ENCODE peak calls at places on chromosomes 13 and 19, in five cellular contexts. T is HEK293T, B is H1, M is HepG2, P is GM12878. S is an unnamed sample.

GRCh38 chr13:112058519-112058873 is 8.5 kb upstream of the SOX1 start:
- DNase-seq in T (no peak), B (peak), M (no peak), P (no peak), S (no peak)

GRCh38 chr19:55481148-55482127 is 3.5 kb upstream of the NAT14 start:
- DNase-seq in T (no peak), B (peak), M (no peak), P (no peak), S (no peak)

GRCh38 chr19:2391118-2391725 is 31.2 kb downstream of the TMPRSS9 start:
- DNase-seq in T (peak), B (no peak), M (peak), P (peak), S (peak)

GRCh38 chr13:93430346-93430745 is 203.7 kb downstream of the GPC6 start:
- DNase-seq in T (no peak), B (no peak), M (no peak), P (no peak), S (no peak)

GRCh38 chr19:4474504-4475136 is 2.5 kb downstream of the HDGFL2 start:
- DNase-seq in T (peak), B (peak), M (no peak), P (no peak), S (peak)

GRCh38 chr13:79749985-79750551 is 269.1 kb downstream of the NDFIP2 start:
- DNase-seq in T (no peak), B (no peak), M (no peak), P (no peak), S (peak)

GRCh38 chr19:2722541-2723344 is 1.6 kb upstream of the DIRAS1 start:
- DNase-seq in T (no peak), B (no peak), M (no peak), P (no peak), S (no peak)

GRCh38 chr13:110916671-110917142 is 1.8 kb upstream of the ANKRD10 start:
- DNase-seq in T (no peak), B (no peak), M (no peak), P (no peak), S (no peak)

GRCh38 chr19:40596608-40597328 is 4.4 kb upstream of the LTBP4 start:
- DNase-seq in T (peak), B (peak), M (peak), P (no peak), S (no peak)

GRCh38 chr19:14181906-14182305 is 24.1 kb downstream of the ADGRL1 start:
- DNase-seq in T (no peak), B (no peak), M (no peak), P (no peak), S (no peak)

GRCh38 chr13:112968910-112969691 is at the start of gene MCF2L:
- DNase-seq in T (peak), B (peak), M (peak), P (no peak), S (no peak)

GRCh38 chr19:5424192-5424973 is 30.8 kb upstream of the ZNRF4 start:
- DNase-seq in T (no peak), B (no peak), M (no peak), P (no peak), S (no peak)

GRCh38 chr19:37997911-37998344 is 90.9 kb downstream of the SIPA1L3 start:
- DNase-seq in T (no peak), B (no peak), M (no peak), P (no peak), S (no peak)

GRCh38 chr19:55681131-55682087 is 6.4 kb downstream of the EPN1 start:
- DNase-seq in T (no peak), B (no peak), M (no peak), P (no peak), S (no peak)

GRCh38 chr13:42574011-42574410 is at the start of gene TNFSF11:
- DNase-seq in T (no peak), B (peak), M (no peak), P (no peak), S (peak)

GRCh38 chr13:36362251-36362650 is 16.1 kb upstream of the SPART start:
- DNase-seq in T (no peak), B (no peak), M (no peak), P (no peak), S (no peak)

GRCh38 chr19:43078311-43078710 is 4.2 kb downstream of the PSG2 start:
- DNase-seq in T (no peak), B (no peak), M (no peak), P (no peak), S (no peak)

GRCh38 chr13:67014399-67014798 is 215.7 kb downstream of the PCDH9 start:
- DNase-seq in T (no peak), B (no peak), M (no peak), P (no peak), S (no peak)

GRCh38 chr13:77002590-77003190 is 10.8 kb downstream of the CLN5 start:
- DNase-seq in T (peak), B (no peak), M (peak), P (no peak), S (no peak)

GRCh38 chr13:46672338-46673090 is 119.5 kb downstream of the LRCH1 start:
- DNase-seq in T (no peak), B (no peak), M (no peak), P (no peak), S (no peak)

GRCh38 chr19:12789904-12790619 is 1.2 kb upstream of the JUNB start:
- DNase-seq in T (peak), B (peak), M (peak), P (peak), S (peak)

GRCh38 chr13:31009166-31009565 is 76.7 kb downstream of the TEX26 start:
- DNase-seq in T (no peak), B (no peak), M (no peak), P (no peak), S (no peak)
- TF ChIP-seq SUZ12 in T (no peak), B (no peak), M (no peak), P (no peak), S (no peak)

DNA sequence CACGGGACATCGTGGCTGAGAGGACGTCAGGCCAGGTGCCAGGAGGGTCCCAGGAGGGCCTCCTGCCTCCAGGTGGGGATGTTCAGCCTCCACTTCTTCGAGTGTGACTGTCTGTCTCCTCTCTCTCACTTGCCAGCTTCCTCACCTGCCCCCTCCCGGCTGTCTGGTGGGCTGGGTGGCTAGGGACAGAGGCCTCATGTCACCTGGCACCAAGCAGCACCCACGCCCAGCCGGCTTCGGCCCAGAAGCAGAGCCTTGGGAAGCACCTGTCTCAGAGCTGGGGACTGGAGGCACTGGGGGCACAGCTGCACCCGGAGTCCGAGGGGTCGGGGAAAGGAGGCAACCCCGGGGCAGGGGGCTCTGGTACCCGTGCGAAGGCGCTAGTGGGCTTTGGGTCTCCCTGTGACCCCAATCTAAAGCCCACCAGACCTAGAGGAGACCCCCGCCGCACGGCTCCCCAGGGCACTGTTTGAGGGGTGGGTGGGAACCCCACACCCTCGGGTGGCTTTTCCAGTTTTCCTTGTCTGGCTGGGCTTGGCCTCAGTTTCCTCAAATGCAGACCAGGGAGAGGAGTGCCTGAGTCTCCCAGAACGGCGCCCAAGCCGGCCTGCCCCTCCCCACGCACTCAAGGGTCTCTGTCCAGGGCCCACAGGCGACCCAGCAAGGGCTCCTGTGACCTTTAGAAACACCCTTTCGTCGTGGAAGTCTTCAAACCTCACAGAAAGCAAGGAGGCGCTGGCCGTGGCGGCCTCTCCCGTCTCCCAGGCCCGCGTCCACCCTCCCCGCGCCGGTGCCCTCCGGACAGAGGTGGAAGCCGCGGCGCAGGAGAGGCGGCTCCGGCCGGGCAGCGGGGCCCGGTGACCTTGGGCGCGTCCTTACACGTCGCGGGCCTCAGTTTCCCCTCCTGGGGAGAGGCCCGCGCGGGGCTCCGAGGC is 656 bp upstream of the HCN2 start:
- DNase-seq in T (no peak), B (no peak), M (no peak), P (no peak), S (no peak)
- TF ChIP-seq SUZ12 in T (no peak), B (no peak), M (no peak), P (peak), S (no peak)

GRCh38 chr13:32426981-32427851 is 714 bp downstream of the N4BP2L1 start:
- DNase-seq in T (no peak), B (peak), M (no peak), P (no peak), S (no peak)
- TF ChIP-seq SUZ12 in T (no peak), B (peak), M (no peak), P (no peak), S (no peak)

GRCh38 chr13:38577048-38577447 is 109.8 kb upstream of the FREM2 start:
- DNase-seq in T (no peak), B (no peak), M (peak), P (no peak), S (no peak)
- TF ChIP-seq SUZ12 in T (no peak), B (no peak), M (no peak), P (no peak), S (no peak)

GRCh38 chr19:51354103-51354741 is 12.0 kb downstream of the ETFB start:
- DNase-seq in T (no peak), B (no peak), M (peak), P (no peak), S (no peak)

GRCh38 chr19:51357952-51358351 is 8.2 kb downstream of the ETFB start:
- DNase-seq in T (no peak), B (no peak), M (no peak), P (no peak), S (no peak)

GRCh38 chr19:51352783-51353360 is 10.9 kb upstream of the VSIG10L start:
- DNase-seq in T (no peak), B (no peak), M (no peak), P (no peak), S (no peak)

GRCh38 chr19:51356159-51356801 is 9.9 kb downstream of the ETFB start:
- DNase-seq in T (no peak), B (no peak), M (peak), P (no peak), S (no peak)

DNA sequence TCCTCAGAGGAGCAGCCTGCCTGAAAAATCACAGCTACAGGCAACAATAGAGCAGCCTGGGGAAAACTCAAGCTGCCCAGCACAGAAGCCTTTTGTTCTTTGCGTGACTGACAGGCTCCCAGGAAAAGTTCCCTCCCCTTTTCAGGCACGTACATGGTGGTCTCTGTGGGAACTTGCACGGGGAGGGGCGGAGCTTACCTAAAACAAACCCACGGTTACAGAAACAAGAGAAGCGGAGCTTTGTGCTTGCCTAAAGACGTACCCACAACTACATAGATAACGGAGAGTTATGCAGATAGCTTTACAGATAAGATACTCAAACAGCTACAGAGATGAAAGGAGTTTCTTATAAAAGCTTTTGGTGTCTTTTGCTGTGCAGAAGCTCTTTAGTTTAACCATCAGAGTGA is 11.4 kb downstream of the ETFB start:
- DNase-seq in T (no peak), B (peak), M (peak), P (no peak), S (peak)
- TF ChIP-seq SUZ12 in T (no peak), B (no peak), M (no peak), P (no peak), S (no peak)

GRCh38 chr19:45770192-45771101 is 1.4 kb upstream of the SIX5 start:
- DNase-seq in T (peak), B (peak), M (peak), P (peak), S (peak)
- TF ChIP-seq SUZ12 in T (no peak), B (no peak), M (no peak), P (no peak), S (no peak)

GRCh38 chr19:17830567-17831418 is 9.5 kb upstream of the INSL3 start:
- DNase-seq in T (peak), B (peak), M (no peak), P (no peak), S (peak)
- TF ChIP-seq SUZ12 in T (no peak), B (no peak), M (no peak), P (no peak), S (no peak)

GRCh38 chr19:1133471-1133929 is 29.7 kb downstream of the GPX4 start:
- DNase-seq in T (peak), B (peak), M (no peak), P (peak), S (no peak)

GRCh38 chr19:1132625-1133383 is 29.0 kb downstream of the GPX4 start:
- DNase-seq in T (no peak), B (no peak), M (no peak), P (no peak), S (no peak)

GRCh38 chr19:1131718-1132552 is 28.1 kb downstream of the GPX4 start:
- DNase-seq in T (no peak), B (no peak), M (no peak), P (peak), S (peak)

GRCh38 chr19:1129535-1129934 is 25.7 kb downstream of the GPX4 start:
- DNase-seq in T (no peak), B (no peak), M (no peak), P (no peak), S (no peak)

DNA sequence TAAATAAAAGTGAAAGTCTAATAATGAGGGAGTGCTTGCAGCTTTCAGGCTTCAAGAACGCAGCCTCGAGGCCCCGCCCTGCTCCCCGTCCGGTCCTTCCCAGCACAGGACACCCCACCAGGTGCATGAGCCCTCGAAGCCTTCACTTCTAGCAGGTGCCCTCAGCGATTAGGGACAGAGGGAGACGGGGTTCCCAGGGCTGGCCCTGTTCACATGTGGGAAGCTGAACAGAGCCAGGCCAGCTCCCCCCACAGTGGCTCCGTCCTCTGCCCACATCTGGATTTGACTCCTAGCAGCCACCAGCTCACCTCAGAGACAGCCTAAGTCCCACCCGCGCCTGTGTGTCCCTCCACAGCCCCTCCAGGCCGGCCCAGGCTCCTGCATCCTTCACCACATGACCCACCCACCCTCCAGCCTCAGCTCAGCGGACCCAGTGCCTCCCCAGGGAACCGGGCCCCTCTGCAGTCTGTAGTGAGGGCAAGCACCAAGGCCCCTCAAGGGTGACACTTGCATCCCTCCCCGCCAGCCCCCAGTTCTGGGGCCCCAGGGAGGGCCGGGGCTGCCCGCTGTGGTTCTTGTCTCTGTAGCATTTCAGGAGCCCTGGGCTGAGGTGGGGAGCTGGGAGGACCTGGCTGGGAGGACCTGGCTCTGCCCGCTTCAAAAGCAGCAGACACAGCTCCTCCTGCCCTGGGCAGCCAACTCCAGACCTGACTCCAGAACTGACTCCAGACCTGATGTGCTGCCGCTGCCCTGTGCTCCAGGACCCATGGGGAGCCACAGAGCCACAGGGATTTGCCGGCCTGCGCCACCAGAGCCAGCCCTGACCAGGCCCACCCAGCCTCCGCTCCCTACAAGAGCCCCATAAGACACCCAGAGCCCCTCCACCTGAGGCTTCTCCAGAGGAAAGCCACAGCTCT is 27.3 kb downstream of the GPX4 start:
- DNase-seq in T (no peak), B (no peak), M (no peak), P (no peak), S (no peak)
- TF ChIP-seq SUZ12 in T (no peak), B (no peak), M (no peak), P (no peak), S (no peak)

GRCh38 chr13:24039621-24040475 is 120.7 kb upstream of the SPATA13 start:
- DNase-seq in T (no peak), B (no peak), M (no peak), P (peak), S (no peak)

GRCh38 chr13:24036115-24036514 is 124.4 kb upstream of the SPATA13 start:
- DNase-seq in T (no peak), B (no peak), M (no peak), P (no peak), S (no peak)

GRCh38 chr13:24040835-24041234 is 119.7 kb upstream of the SPATA13 start:
- DNase-seq in T (no peak), B (no peak), M (no peak), P (no peak), S (no peak)

GRCh38 chr13:24038405-24038804 is 122.1 kb upstream of the SPATA13 start:
- DNase-seq in T (no peak), B (no peak), M (no peak), P (no peak), S (no peak)

GRCh38 chr13:24038846-24039330 is 121.6 kb upstream of the SPATA13 start:
- DNase-seq in T (no peak), B (no peak), M (peak), P (no peak), S (no peak)
- TF ChIP-seq SUZ12 in T (no peak), B (no peak), M (no peak), P (no peak), S (no peak)

S was measured in NT2/D1.